ENCODE peak calls at places on chromosomes 12 and 14, in four cellular contexts. One of them, this sample, is unnamed.

GRCh38 chr12:122452701-122453285 is 30.3 kb upstream of the CLIP1 start:
- DNase-seq in tibial artery: no peak
- DNase-seq in dorsolateral prefrontal cortex: no peak
- DNase-seq in tibial nerve: no peak
- DNase-seq in this sample: no peak

GRCh38 chr12:49899286-49899843 is 4.3 kb downstream of the FAIM2 start:
- DNase-seq in tibial nerve: no peak
- DNase-seq in tibial artery: no peak
- DNase-seq in dorsolateral prefrontal cortex: no peak
- DNase-seq in this sample: no peak

GRCh38 chr12:113800201-113800600 is 165.9 kb downstream of the RBM19 start:
- DNase-seq in tibial artery: no peak
- DNase-seq in dorsolateral prefrontal cortex: no peak
- DNase-seq in tibial nerve: no peak
- DNase-seq in this sample: no peak

GRCh38 chr12:103169-103981 is 36.8 kb downstream of the IQSEC3 start:
- DNase-seq in tibial artery: no peak
- DNase-seq in dorsolateral prefrontal cortex: no peak
- DNase-seq in tibial nerve: no peak
- DNase-seq in this sample: no peak

GRCh38 chr14:100531591-100532121 is 55.6 kb downstream of the BEGAIN start:
- DNase-seq in tibial artery: peak; percentile 10
- DNase-seq in dorsolateral prefrontal cortex: no peak
- DNase-seq in tibial nerve: no peak
- DNase-seq in this sample: no peak

GRCh38 chr12:119102274-119102673 is 76.5 kb upstream of the HSPB8 start:
- DNase-seq in dorsolateral prefrontal cortex: no peak
- DNase-seq in tibial artery: no peak
- DNase-seq in tibial nerve: no peak
- DNase-seq in this sample: no peak

GRCh38 chr14:56351861-56352260 is 227.7 kb upstream of the TMEM260 start:
- DNase-seq in tibial artery: no peak
- DNase-seq in tibial nerve: no peak
- DNase-seq in dorsolateral prefrontal cortex: no peak
- DNase-seq in this sample: no peak

GRCh38 chr14:36874396-36875138 is 212.9 kb downstream of the PAX9 start:
- DNase-seq in dorsolateral prefrontal cortex: no peak
- DNase-seq in tibial artery: no peak
- DNase-seq in tibial nerve: no peak
- DNase-seq in this sample: no peak

GRCh38 chr12:94282675-94283074 is 134.3 kb downstream of the PLXNC1 start:
- DNase-seq in tibial artery: no peak
- DNase-seq in dorsolateral prefrontal cortex: no peak
- DNase-seq in tibial nerve: no peak
- DNase-seq in this sample: no peak

GRCh38 chr12:15966426-15966825 is 55.3 kb downstream of the DERA start:
- DNase-seq in tibial artery: no peak
- DNase-seq in dorsolateral prefrontal cortex: no peak
- DNase-seq in tibial nerve: no peak
- DNase-seq in this sample: no peak

GRCh38 chr14:34843011-34843554 is 32.1 kb downstream of the BAZ1A start:
- DNase-seq in tibial artery: no peak
- DNase-seq in tibial nerve: no peak
- DNase-seq in dorsolateral prefrontal cortex: no peak
- DNase-seq in this sample: peak; percentile 68

GRCh38 chr14:42224053-42224888 is 617.6 kb downstream of the LRFN5 start:
- DNase-seq in tibial artery: peak; percentile 63
- DNase-seq in tibial nerve: peak; percentile 90
- DNase-seq in dorsolateral prefrontal cortex: peak; percentile 19
- DNase-seq in this sample: peak; percentile 69

GRCh38 chr12:90333939-90334338 is 621.0 kb downstream of the CCER1 start:
- DNase-seq in dorsolateral prefrontal cortex: no peak
- DNase-seq in tibial nerve: no peak
- DNase-seq in tibial artery: no peak
- DNase-seq in this sample: no peak

GRCh38 chr12:16499617-16500016 is 106.3 kb downstream of the LMO3 start:
- DNase-seq in tibial nerve: no peak
- DNase-seq in tibial artery: no peak
- DNase-seq in dorsolateral prefrontal cortex: no peak
- DNase-seq in this sample: no peak

GRCh38 chr14:69652942-69653680 is 41.7 kb downstream of the SUSD6 start:
- DNase-seq in tibial nerve: peak; percentile 41
- DNase-seq in dorsolateral prefrontal cortex: no peak
- DNase-seq in tibial artery: peak; percentile 30
- DNase-seq in this sample: no peak

GRCh38 chr14:69650948-69651369 is 39.6 kb downstream of the SUSD6 start:
- DNase-seq in tibial artery: no peak
- DNase-seq in dorsolateral prefrontal cortex: no peak
- DNase-seq in tibial nerve: no peak
- DNase-seq in this sample: no peak

GRCh38 chr14:69657961-69658360 is 46.6 kb downstream of the SUSD6 start:
- DNase-seq in tibial nerve: no peak
- DNase-seq in dorsolateral prefrontal cortex: no peak
- DNase-seq in tibial artery: no peak
- DNase-seq in this sample: peak; percentile 70

GRCh38 chr14:69651653-69652052 is 40.3 kb downstream of the SUSD6 start:
- DNase-seq in tibial nerve: no peak
- DNase-seq in dorsolateral prefrontal cortex: no peak
- DNase-seq in tibial artery: no peak
- DNase-seq in this sample: no peak

DNA sequence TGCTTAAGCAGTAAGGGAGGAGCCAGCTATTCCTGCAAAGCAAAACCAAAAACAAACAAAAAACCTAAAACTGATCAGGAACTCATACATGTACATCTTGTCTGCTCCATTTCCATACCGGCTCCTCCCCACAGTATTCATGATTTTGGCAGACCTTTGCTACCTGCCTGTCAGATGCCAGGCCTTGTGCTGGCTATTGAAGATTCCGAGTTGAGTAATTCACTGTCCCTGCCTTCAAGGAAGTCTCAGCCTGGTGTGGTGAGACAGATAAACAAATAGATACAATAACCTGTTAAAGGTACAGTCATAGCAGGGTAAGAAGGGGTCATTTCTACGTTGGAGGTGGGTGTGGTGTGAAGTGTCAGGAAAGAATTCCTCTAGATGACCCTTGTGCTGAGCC is 42.7 kb downstream of the SUSD6 start:
- DNase-seq in tibial artery: no peak
- DNase-seq in tibial nerve: no peak
- DNase-seq in dorsolateral prefrontal cortex: no peak
- DNase-seq in this sample: no peak
- H3K27ac ChIP-seq in tibial artery: no peak overlapping the region
- H3K27ac ChIP-seq in tibial nerve: peak overlapping the region; percentile 18
- H3K27ac ChIP-seq in dorsolateral prefrontal cortex: peak overlapping the region; percentile 70
- H3K27ac ChIP-seq in this sample: peak overlapping the region; percentile 85

GRCh38 chr12:121209629-121210572 is at the start of gene P2RX4:
- DNase-seq in tibial artery: peak; percentile 80
- DNase-seq in tibial nerve: peak; percentile 54
- DNase-seq in dorsolateral prefrontal cortex: peak; percentile 81
- DNase-seq in this sample: no peak
- H3K27ac ChIP-seq in tibial artery: peak within 1 kb of the TSS; percentile 80
- H3K27ac ChIP-seq in tibial nerve: peak within 1 kb of the TSS; percentile 89
- H3K27ac ChIP-seq in dorsolateral prefrontal cortex: peak within 1 kb of the TSS; percentile 97
- H3K27ac ChIP-seq in this sample: peak within 1 kb of the TSS; percentile 28

GRCh38 chr14:64092940-64093339 is 201.2 kb downstream of the ESR2 start:
- DNase-seq in dorsolateral prefrontal cortex: no peak
- DNase-seq in tibial nerve: no peak
- DNase-seq in tibial artery: no peak
- DNase-seq in this sample: no peak
- H3K27ac ChIP-seq in dorsolateral prefrontal cortex: no peak overlapping the region
- H3K27ac ChIP-seq in tibial nerve: no peak overlapping the region
- H3K27ac ChIP-seq in tibial artery: no peak overlapping the region
- H3K27ac ChIP-seq in this sample: no peak overlapping the region

GRCh38 chr12:116619246-116619645 is 60.1 kb downstream of the MAP1LC3B2 start:
- DNase-seq in dorsolateral prefrontal cortex: no peak
- DNase-seq in tibial nerve: no peak
- DNase-seq in tibial artery: no peak
- DNase-seq in this sample: no peak

GRCh38 chr12:116624516-116624915 is 65.3 kb downstream of the MAP1LC3B2 start:
- DNase-seq in tibial artery: no peak
- DNase-seq in tibial nerve: no peak
- DNase-seq in dorsolateral prefrontal cortex: no peak
- DNase-seq in this sample: no peak

GRCh38 chr12:116620085-116620734 is 61.0 kb downstream of the MAP1LC3B2 start:
- DNase-seq in tibial artery: no peak
- DNase-seq in dorsolateral prefrontal cortex: no peak
- DNase-seq in tibial nerve: no peak
- DNase-seq in this sample: no peak

GRCh38 chr12:116616536-116617248 is 57.5 kb downstream of the MAP1LC3B2 start:
- DNase-seq in tibial nerve: no peak
- DNase-seq in tibial artery: no peak
- DNase-seq in dorsolateral prefrontal cortex: no peak
- DNase-seq in this sample: no peak

GRCh38 chr12:116620801-116621593 is 61.8 kb downstream of the MAP1LC3B2 start:
- DNase-seq in dorsolateral prefrontal cortex: peak; percentile 36
- DNase-seq in tibial nerve: no peak
- DNase-seq in tibial artery: no peak
- DNase-seq in this sample: no peak
- H3K27ac ChIP-seq in dorsolateral prefrontal cortex: no peak overlapping the region
- H3K27ac ChIP-seq in tibial nerve: no peak overlapping the region
- H3K27ac ChIP-seq in tibial artery: no peak overlapping the region
- H3K27ac ChIP-seq in this sample: no peak overlapping the region

GRCh38 chr14:104682107-104682593 is 7.3 kb upstream of the INF2 start:
- DNase-seq in dorsolateral prefrontal cortex: no peak
- DNase-seq in tibial nerve: no peak
- DNase-seq in tibial artery: no peak
- DNase-seq in this sample: no peak
- H3K27ac ChIP-seq in dorsolateral prefrontal cortex: peak overlapping the region; percentile 99
- H3K27ac ChIP-seq in tibial nerve: peak overlapping the region; percentile 95
- H3K27ac ChIP-seq in tibial artery: peak overlapping the region; percentile 87
- H3K27ac ChIP-seq in this sample: peak overlapping the region; percentile 97